ENCODE peak calls at places on chromosomes 12 and 14, in seven cellular contexts. Z, M, Y, D, B, H and J are unnamed samples.
A peak's percentile ranks its signal among the peaks of the same experiment; 100 is the strongest.

GRCh38 chr14:69036757-69037506 is 57.8 kb upstream of the ACTN1 start:
- DNase-seq in B (no peak), M (no peak), D (no peak), H (no peak), Y (no peak), Z (no peak), J (no peak)

GRCh38 chr12:65878540-65878939 is 54.3 kb downstream of the HMGA2 start:
- DNase-seq in D (no peak), B (no peak), Z (no peak), M (no peak), H (no peak), Y (no peak), J (no peak)

GRCh38 chr14:96519970-96520369 is 17.8 kb downstream of the PAPOLA start:
- DNase-seq in H (no peak), D (no peak), Z (no peak), M (no peak), Y (no peak), B (no peak), J (no peak)

GRCh38 chr12:5200276-5201087 is 156.8 kb downstream of the KCNA5 start:
- DNase-seq in B (peak; percentile 18), Z (peak; percentile 90), Y (peak; percentile 5), M (peak; percentile 78), D (no peak), H (peak; percentile 88), J (peak; percentile 69)

GRCh38 chr12:124390442-124391116 is 95.7 kb downstream of the RFLNA start:
- DNase-seq in B (peak; percentile 76), Z (no peak), M (no peak), D (peak; percentile 73), Y (peak; percentile 83), H (no peak), J (peak; percentile 78)

GRCh38 chr12:28802706-28803438 is 346.2 kb upstream of the FAR2 start:
- DNase-seq in H (no peak), Z (no peak), B (no peak), Y (peak; percentile 18), M (no peak), D (no peak), J (no peak)

GRCh38 chr12:123243851-123244250 is 10.6 kb downstream of the MTRFR start:
- DNase-seq in Z (no peak), B (no peak), M (no peak), D (no peak), Y (no peak), H (no peak), J (no peak)

GRCh38 chr14:105865266-105865903 is 339.0 kb downstream of the TMEM121 start:
- DNase-seq in Z (no peak), M (peak; percentile 43), B (no peak), Y (no peak), D (no peak), H (no peak), J (peak; percentile 16)

GRCh38 chr14:21050597-21050996 is 7.0 kb upstream of the RNASE8 start:
- DNase-seq in M (no peak), D (no peak), H (no peak), Y (no peak), B (no peak), Z (no peak), J (no peak)

GRCh38 chr12:87182696-87183233 is 846.4 kb downstream of the C12orf50 start:
- DNase-seq in Y (no peak), H (no peak), M (no peak), Z (no peak), B (no peak), D (no peak), J (no peak)

GRCh38 chr12:112347521-112347920 is 34.7 kb downstream of the HECTD4 start:
- DNase-seq in Z (no peak), Y (peak; percentile 66), M (no peak), H (no peak), B (no peak), D (peak; percentile 96), J (no peak)

GRCh38 chr12:120554658-120555057 is 20.5 kb downstream of the RNF10 start:
- DNase-seq in B (no peak), Z (no peak), D (no peak), M (no peak), H (no peak), Y (no peak), J (no peak)

DNA sequence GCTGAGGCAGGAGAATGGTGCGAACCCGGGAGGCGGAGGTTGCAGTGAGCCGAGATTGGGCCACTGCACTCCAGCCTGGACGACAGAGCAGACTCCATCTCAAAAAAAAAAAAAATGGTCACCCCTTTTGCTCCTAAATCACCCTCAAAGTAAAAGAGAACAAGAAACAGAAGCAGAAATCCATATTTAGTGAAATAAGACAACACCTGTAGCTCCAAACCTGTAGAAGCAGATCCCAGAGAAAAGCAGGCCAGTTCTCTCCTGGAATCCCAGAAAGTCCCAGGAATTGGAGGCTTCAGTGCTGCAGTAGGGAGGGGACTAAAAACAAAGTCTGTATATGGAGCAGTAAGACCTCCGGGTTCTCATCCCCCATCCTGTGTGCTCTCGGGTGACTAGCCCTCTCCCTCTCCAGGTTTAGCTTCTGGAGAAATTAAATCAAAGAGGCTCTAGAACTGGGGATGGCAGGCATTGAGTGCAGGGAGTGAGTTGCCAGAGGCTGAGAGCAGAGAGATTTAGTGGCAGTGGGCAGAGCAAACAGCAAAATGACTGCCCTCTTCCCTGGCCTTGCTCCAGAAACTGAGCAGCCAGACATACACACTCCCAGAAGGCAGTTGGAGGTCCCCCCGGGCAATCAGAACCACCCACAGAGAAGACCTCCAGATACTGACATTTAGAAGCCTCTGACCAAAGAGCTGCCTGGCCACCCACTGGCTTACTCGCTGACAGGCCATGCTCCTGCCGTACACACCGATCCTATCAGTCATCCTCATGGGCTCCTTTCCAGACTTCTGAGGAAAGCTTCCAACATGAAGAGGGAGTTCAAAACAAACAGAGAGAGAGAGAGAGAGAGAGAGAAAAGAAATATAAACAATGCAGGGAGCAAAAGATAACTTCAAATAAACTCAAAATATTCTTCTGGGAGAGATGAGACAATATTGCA is 6.3 kb upstream of the MLXIP start:
- DNase-seq in Y (peak; percentile 96), B (no peak), H (no peak), Z (no peak), M (no peak), D (peak; percentile 95), J (peak; percentile 50)
- TF ChIP-seq CTCF in Y (no peak), B (no peak), H (no peak), Z (no peak), M (no peak), D (no peak), J (no peak)

GRCh38 chr14:59187802-59188460 is 536 bp upstream of the DAAM1 start:
- DNase-seq in D (no peak), Y (no peak), H (no peak), B (no peak), Z (peak; percentile 35), M (peak; percentile 55), J (peak; percentile 54)

GRCh38 chr14:59188461-59189280 is at the start of gene DAAM1:
- DNase-seq in M (peak; percentile 90), Y (peak; percentile 97), B (peak; percentile 96), H (peak; percentile 92), D (peak; percentile 99), Z (peak; percentile 90), J (peak; percentile 99)

GRCh38 chr14:59189822-59190368 is 1.4 kb downstream of the DAAM1 start:
- DNase-seq in B (peak; percentile 75), H (peak; percentile 57), Y (peak; percentile 90), Z (peak; percentile 78), D (peak; percentile 91), M (peak; percentile 84), J (peak; percentile 92)

GRCh38 chr14:59189281-59189821 is 884 bp downstream of the DAAM1 start:
- DNase-seq in B (peak; percentile 66), Y (no peak), M (peak; percentile 71), H (peak; percentile 12), Z (no peak), D (no peak), J (peak; percentile 60)

GRCh38 chr14:59190372-59190771 is 1.9 kb downstream of the DAAM1 start:
- DNase-seq in D (no peak), Z (no peak), B (no peak), Y (peak; percentile 20), M (no peak), H (no peak), J (no peak)
- TF ChIP-seq CTCF in D (peak; percentile 26), Z (no peak), B (peak; percentile 43), Y (peak; percentile 9), M (no peak), H (peak; percentile 23), J (no peak)

DNA sequence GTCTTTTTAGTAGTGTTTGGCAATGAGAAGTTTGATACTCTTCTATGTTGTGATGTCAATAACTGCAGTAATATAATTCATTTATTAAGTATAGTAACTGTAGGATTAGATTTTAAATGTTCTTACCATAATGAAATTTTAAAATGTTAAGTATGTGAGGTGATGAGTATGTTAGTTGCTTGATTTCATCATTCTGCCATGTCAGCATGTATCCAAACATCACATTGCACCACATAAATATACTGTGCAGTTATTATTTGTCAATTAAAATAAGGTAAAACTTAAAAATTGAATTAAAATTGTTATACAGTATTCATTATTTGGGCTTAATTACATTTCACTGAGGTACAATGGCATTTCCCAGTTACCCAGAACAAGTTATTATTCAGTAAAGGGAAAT is 138.6 kb downstream of the NUBPL start:
- DNase-seq in H (no peak), Z (no peak), B (no peak), Y (no peak), D (no peak), M (no peak), J (no peak)
- TF ChIP-seq CTCF in H (no peak), Z (no peak), B (no peak), Y (no peak), D (no peak), M (no peak), J (no peak)

GRCh38 chr14:104683653-104684448 is 5.6 kb upstream of the INF2 start:
- DNase-seq in H (no peak), Z (no peak), M (no peak), B (no peak), D (no peak), Y (no peak), J (peak; percentile 7)

GRCh38 chr14:104684449-104684821 is 5.0 kb upstream of the INF2 start:
- DNase-seq in M (no peak), Y (no peak), H (no peak), D (no peak), Z (no peak), B (no peak), J (no peak)

GRCh38 chr14:104685998-104686610 is 3.3 kb upstream of the INF2 start:
- DNase-seq in Z (no peak), B (no peak), H (no peak), D (no peak), Y (no peak), M (no peak), J (no peak)

GRCh38 chr14:104686624-104687517 is 2.5 kb upstream of the INF2 start:
- DNase-seq in Z (no peak), H (no peak), M (no peak), D (no peak), B (no peak), Y (no peak), J (peak; percentile 73)

DNA sequence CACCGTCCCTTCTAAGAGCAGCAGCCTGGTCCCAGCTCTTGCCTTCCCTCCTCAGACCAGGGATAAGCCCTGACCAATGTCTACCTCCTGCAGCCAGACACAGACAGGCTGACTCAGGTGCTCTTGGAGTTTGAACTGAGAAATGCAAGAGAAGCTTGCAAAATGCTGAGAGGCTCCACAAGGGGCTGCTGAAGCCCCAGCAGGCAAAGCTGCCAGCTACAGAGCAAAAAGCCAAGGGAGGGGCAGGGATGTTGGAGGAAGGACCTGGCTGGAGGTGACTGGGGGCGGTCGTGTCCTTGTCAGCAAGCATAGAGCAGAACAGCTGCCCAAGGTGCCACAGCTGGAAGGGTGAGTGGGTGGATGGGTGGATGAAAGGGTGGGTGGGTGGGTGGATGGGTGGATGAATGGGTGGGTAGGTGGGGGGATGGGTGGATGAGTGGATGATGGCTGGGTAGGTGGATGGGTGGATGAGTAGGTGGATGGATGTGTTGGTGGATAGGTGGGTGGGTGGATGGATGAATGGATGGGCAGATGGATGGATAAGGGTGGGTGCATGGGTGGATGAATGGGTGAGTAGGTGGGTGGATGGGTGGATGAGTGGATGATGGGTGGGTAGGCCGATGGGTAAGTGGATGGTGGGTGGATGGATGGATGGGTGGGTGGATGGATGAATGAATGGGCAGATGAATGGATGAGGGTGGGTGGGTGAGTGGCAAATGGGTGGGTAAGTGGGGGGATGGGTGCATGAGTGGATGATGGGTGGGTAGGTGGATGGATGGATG is 4.0 kb upstream of the INF2 start:
- DNase-seq in Z (no peak), D (no peak), M (no peak), B (no peak), H (no peak), Y (no peak), J (no peak)
- TF ChIP-seq CTCF in Z (no peak), D (peak; percentile 11), M (no peak), B (no peak), H (no peak), Y (no peak), J (no peak)